ENCODE peak calls at places on chromosomes 2 and 18, in five cellular contexts. O is mucosa of descending colon, W is K562, H is Caco-2, T is ovary. I is an unnamed sample.

GRCh38 chr18:76860411-76860810 is 38.1 kb downstream of the ZNF236 start:
- DNase-seq in H (no peak), T (no peak), W (no peak), O (no peak), I (no peak)

GRCh38 chr2:58122540-58122939 is 75.9 kb downstream of the VRK2 start:
- DNase-seq in W (no peak), H (no peak), O (no peak), T (no peak), I (no peak)

GRCh38 chr2:27039426-27039825 is 6.7 kb downstream of the TMEM214 start:
- DNase-seq in T (no peak), O (no peak), H (no peak), W (no peak), I (no peak)

GRCh38 chr2:143205106-143205764 is 76.0 kb downstream of the ARHGAP15 start:
- DNase-seq in W (no peak), O (no peak), H (no peak), T (no peak), I (no peak)

GRCh38 chr2:207041279-207041678 is 102.0 kb downstream of the CPO start:
- DNase-seq in T (no peak), O (no peak), W (no peak), H (no peak), I (no peak)

GRCh38 chr2:202449344-202449743 is 73.2 kb downstream of the BMPR2 start:
- DNase-seq in H (no peak), O (no peak), T (no peak), W (no peak), I (no peak)

GRCh38 chr2:188159484-188159883 is 132.2 kb upstream of the GULP1 start:
- DNase-seq in H (no peak), T (no peak), O (no peak), W (no peak), I (no peak)

GRCh38 chr18:54946149-54946581 is 13.1 kb downstream of the CCDC68 start:
- DNase-seq in H (peak), T (no peak), O (peak), W (peak), I (no peak)

GRCh38 chr2:42601076-42601475 is 32.6 kb downstream of the MTA3 start:
- DNase-seq in W (no peak), H (no peak), T (no peak), O (no peak), I (no peak)

GRCh38 chr2:156573710-156574109 is 137.5 kb downstream of the GPD2 start:
- DNase-seq in T (no peak), H (no peak), O (no peak), W (no peak), I (no peak)

GRCh38 chr18:28905509-28905908 is 728.6 kb upstream of the CDH2 start:
- DNase-seq in O (no peak), T (no peak), W (no peak), H (no peak), I (no peak)

GRCh38 chr2:128584296-128584900 is 265.7 kb upstream of the HS6ST1 start:
- DNase-seq in H (no peak), O (no peak), T (no peak), W (no peak), I (no peak)

GRCh38 chr2:71595549-71595948 is 142.2 kb downstream of the DYSF start:
- DNase-seq in T (no peak), H (no peak), O (no peak), W (no peak), I (no peak)

GRCh38 chr2:205464681-205465080 is 217.6 kb upstream of the NRP2 start:
- DNase-seq in O (no peak), H (no peak), T (no peak), W (no peak), I (no peak)

GRCh38 chr2:109582928-109583895 is 30.6 kb downstream of the SEPTIN10 start:
- DNase-seq in H (no peak), W (no peak), O (no peak), T (no peak), I (no peak)

GRCh38 chr2:137009953-137010352 is 244.6 kb downstream of the THSD7B start:
- DNase-seq in T (no peak), W (no peak), H (no peak), O (no peak), I (no peak)

GRCh38 chr18:9814431-9814830 is 71.3 kb upstream of the TXNDC2 start:
- DNase-seq in O (no peak), W (no peak), H (no peak), T (no peak), I (no peak)

GRCh38 chr2:18749912-18750526 is 160.7 kb upstream of the NT5C1B start:
- DNase-seq in O (no peak), T (peak), W (peak), H (peak), I (no peak)

GRCh38 chr2:112433932-112434730 is 686 bp upstream of the RGPD8 start:
- DNase-seq in W (no peak), T (no peak), O (no peak), H (no peak), I (no peak)

GRCh38 chr18:52813637-52814416 is 473.8 kb downstream of the DCC start:
- DNase-seq in O (no peak), T (no peak), H (no peak), W (no peak), I (no peak)

GRCh38 chr2:17615728-17616351 is 75.3 kb downstream of the VSNL1 start:
- DNase-seq in H (no peak), O (no peak), T (no peak), W (no peak), I (no peak)

GRCh38 chr18:36786686-36787085 is 42.1 kb downstream of the TPGS2 start:
- DNase-seq in W (no peak), H (peak), O (no peak), T (peak), I (no peak)

GRCh38 chr2:201129044-201129505 is 13.1 kb downstream of the CFLAR start:
- DNase-seq in O (no peak), W (no peak), T (no peak), H (peak), I (no peak)

GRCh38 chr2:85607268-85608215 is 4.3 kb downstream of the C2orf68 start:
- DNase-seq in W (no peak), H (no peak), T (no peak), O (no peak), I (no peak)

GRCh38 chr2:74991977-74992376 is 33.5 kb downstream of the POLE4 start:
- DNase-seq in T (no peak), H (no peak), W (no peak), O (no peak), I (no peak)

GRCh38 chr18:34540897-34541296 is 169.2 kb upstream of the DTNA start:
- DNase-seq in H (no peak), T (no peak), W (no peak), O (no peak), I (no peak)

GRCh38 chr2:12326449-12327190 is 390.1 kb upstream of the TRIB2 start:
- DNase-seq in W (no peak), O (no peak), T (no peak), H (no peak), I (peak)

GRCh38 chr2:215417400-215417951 is 18.4 kb downstream of the FN1 start:
- DNase-seq in T (no peak), W (no peak), O (no peak), H (peak), I (no peak)

GRCh38 chr2:122341007-122341406 is 585.6 kb downstream of the TSN start:
- DNase-seq in T (no peak), W (no peak), O (no peak), H (no peak), I (no peak)

GRCh38 chr18:36075862-36076587 is 8.7 kb upstream of the RPRD1A start:
- DNase-seq in W (no peak), O (no peak), H (no peak), T (no peak), I (no peak)

GRCh38 chr2:202072226-202072625 is 829 bp upstream of the KIAA2012 start:
- DNase-seq in H (peak), W (peak), T (no peak), O (no peak), I (no peak)

GRCh38 chr2:221075203-221075602 is 496.9 kb downstream of the EPHA4 start:
- DNase-seq in W (no peak), T (no peak), O (no peak), H (no peak), I (no peak)

GRCh38 chr2:33848486-33848885 is 249.4 kb upstream of the FAM98A start:
- DNase-seq in W (no peak), O (no peak), T (no peak), H (no peak), I (no peak)

GRCh38 chr2:237291138-237291792 is 122.7 kb downstream of the COL6A3 start:
- DNase-seq in H (peak), O (peak), T (peak), W (no peak), I (peak)

GRCh38 chr2:55112229-55113016 is 62.2 kb upstream of the RTN4 start:
- DNase-seq in H (no peak), O (peak), T (peak), W (peak), I (no peak)

GRCh38 chr18:14976736-14977430 is 228.9 kb downstream of the ANKRD30B start:
- DNase-seq in W (no peak), T (no peak), O (no peak), H (no peak), I (no peak)

GRCh38 chr2:144331652-144332355 is 188.1 kb downstream of the ZEB2 start:
- DNase-seq in T (peak), W (peak), H (no peak), O (peak), I (no peak)

DNA sequence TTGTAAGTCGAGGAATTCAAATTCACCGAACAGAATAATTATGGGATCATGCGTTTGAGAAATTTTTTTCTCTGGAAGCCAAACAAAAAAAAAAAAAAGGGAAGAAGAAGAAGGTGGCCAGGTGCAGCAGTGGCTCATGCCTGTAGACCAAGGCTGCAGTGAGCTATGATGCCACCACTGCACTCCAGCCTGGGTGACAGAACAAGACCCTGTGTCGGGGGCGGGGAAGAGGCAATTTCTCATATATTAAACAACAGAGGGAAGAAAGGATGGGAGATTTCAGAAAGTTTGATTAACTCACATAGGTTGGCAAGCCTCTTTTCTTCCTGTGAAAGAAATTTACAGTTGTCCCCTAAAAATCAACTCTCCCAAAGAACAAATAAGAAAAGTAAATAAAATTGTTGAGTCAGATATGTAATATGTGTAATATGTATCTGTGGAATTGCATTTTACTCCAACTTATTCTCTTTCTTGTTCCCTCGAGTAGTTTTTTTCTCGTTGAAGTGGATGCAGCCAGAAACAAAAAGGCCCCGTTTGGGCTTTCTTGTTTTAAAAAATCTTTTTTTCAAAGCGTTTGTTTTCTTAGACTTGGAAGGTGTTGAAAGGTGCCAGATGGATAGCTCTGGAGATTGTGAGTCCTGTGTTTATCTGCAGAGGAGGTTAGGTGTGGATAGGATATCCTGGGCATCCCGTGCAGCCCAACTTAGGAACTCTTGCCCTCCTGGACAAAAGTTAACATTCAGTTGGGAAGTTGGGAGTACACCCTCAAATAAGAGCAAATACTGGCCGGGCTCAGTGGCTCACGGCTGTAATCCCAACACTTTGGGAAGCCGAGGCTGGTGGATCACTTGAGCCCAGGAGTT is 25.4 kb upstream of the FMNL2 start:
- DNase-seq in H (no peak), O (no peak), T (no peak), W (no peak), I (no peak)
- H3K4me3 ChIP-seq in H (no peak), O (no peak), T (no peak), W (no peak), I (no peak)

GRCh38 chr18:58129019-58129374 is 85.0 kb downstream of the NEDD4L start:
- DNase-seq in O (peak), H (no peak), W (no peak), T (no peak), I (no peak)

GRCh38 chr18:58125183-58125582 is 81.2 kb downstream of the NEDD4L start:
- DNase-seq in H (no peak), W (peak), T (no peak), O (no peak), I (no peak)

GRCh38 chr18:58124475-58124874 is 80.4 kb downstream of the NEDD4L start:
- DNase-seq in T (no peak), O (no peak), H (no peak), W (no peak), I (no peak)

GRCh38 chr18:58125756-58126155 is 81.7 kb downstream of the NEDD4L start:
- DNase-seq in W (no peak), H (no peak), O (no peak), T (no peak), I (no peak)

DNA sequence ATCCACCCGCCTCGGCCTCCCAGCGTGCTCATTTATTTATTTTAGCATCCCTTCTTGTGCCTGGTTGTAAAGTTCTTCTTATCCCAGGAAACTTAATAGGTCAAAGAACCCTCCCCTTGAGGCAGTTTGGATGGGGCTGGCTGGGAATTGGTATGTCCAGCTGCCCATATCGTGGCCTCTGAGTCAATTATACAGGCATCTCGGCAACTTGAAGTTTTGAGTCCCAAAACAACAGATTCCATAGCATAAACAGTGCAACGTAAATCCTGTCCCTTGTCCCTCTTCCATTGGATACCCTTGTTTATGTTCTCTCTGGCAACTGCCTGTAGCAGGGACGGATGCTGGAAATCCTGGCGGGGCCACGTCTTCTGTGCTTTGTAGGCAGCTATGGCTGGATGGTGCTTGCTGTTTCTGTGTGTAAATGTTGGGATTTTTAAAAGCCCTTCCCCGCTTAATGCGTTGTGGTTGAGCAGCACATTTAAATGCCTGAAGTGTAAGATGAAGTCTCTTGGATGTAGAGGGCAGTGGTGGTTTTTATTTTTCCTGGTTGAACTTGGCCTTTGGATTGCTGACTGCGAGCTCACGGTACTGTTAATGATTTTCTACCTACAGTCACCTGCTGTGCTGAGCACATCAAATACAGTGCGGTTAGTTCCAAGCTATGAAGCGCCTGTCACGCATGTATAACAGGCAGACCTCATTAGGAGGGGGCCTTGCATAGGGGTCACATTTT is 84.4 kb downstream of the NEDD4L start:
- DNase-seq in O (no peak), H (no peak), W (no peak), T (no peak), I (no peak)
- TF ChIP-seq CTCF in O (no peak), H (no peak), W (no peak), T (no peak), I (peak)

DNA sequence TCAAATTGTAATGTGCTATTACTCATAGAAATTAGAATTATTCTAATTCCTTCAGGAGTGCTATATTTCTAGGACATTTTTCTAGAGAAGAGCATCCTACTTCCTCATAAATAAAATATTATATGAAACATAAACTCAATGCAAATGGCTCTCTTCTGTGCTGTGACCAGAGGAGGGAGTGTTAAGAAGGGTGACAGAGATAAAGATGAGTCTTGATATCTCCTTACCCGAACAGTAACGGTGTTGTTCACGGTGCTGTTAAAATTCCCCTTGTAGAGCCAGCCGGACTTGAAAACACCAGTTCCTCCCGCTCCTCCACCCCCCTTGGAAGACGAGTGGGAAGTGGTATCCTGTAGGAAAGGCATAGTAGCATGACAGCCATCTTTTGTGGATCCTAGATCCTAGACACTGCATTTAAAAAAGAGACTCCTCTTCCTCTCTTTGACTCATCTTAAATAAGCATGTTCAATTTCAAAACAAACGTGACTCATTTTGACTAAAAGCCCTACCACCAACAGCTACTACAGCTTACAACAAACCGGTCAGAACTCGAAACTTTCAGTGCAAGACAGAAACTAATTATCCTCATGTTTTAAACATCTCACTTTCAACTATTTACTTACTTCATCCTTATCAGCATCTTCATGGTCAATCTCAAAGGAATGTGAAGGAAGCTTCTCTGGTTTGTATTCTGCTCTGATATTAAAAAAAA is 156.3 kb downstream of the DOCK10 start:
- DNase-seq in W (no peak), O (no peak), H (no peak), T (no peak), I (no peak)
- H3K4me3 ChIP-seq in W (no peak), O (no peak), H (no peak), T (no peak), I (no peak)

DNA sequence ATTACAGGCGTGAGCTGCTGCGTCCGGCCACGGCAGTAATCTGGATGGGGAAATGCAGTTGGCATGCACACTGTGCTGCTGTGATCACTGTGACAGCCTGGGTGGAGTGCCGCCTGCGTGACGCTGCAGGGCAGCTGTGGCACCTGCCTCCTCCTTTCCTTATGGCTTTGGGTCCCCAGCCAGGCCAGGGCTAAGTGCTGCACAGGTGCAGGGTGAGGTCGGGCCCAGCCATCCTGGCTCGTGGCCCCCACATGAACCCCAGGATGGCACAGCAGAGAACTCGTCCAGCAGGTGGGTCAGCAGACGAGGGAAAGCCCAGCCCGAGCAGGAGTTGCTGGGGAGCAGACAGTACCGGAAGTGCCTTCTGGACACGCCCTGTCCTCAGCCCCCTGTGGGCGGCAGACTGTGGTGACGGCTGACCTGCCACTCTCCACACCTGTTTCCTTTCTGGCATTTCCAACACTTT is 17.1 kb downstream of the HS1BP3 start:
- DNase-seq in T (no peak), W (peak), O (peak), H (no peak), I (no peak)
- TF ChIP-seq CTCF in T (no peak), W (no peak), O (no peak), H (no peak), I (no peak)

GRCh38 chr2:46135230-46135555 is 162.0 kb upstream of the EPAS1 start:
- DNase-seq in O (no peak), T (no peak), W (no peak), H (no peak), I (no peak)

GRCh38 chr2:46134531-46135229 is 162.5 kb upstream of the EPAS1 start:
- DNase-seq in T (peak), H (no peak), O (no peak), W (peak), I (peak)

GRCh38 chr2:46136953-46137352 is 160.3 kb upstream of the EPAS1 start:
- DNase-seq in T (no peak), H (no peak), O (no peak), W (no peak), I (no peak)

GRCh38 chr2:46136481-46136880 is 160.7 kb upstream of the EPAS1 start:
- DNase-seq in H (no peak), W (no peak), O (no peak), T (no peak), I (no peak)

GRCh38 chr2:46135936-46136335 is 161.3 kb upstream of the EPAS1 start:
- DNase-seq in H (no peak), W (no peak), O (no peak), T (no peak), I (no peak)
- H3K4me3 ChIP-seq in H (no peak), W (no peak), O (no peak), T (no peak), I (no peak)

GRCh38 chr18:24991661-24992060 is 360.3 kb downstream of the ZNF521 start:
- DNase-seq in H (no peak), W (no peak), O (no peak), T (no peak), I (no peak)

GRCh38 chr18:24990548-24991219 is 361.3 kb downstream of the ZNF521 start:
- DNase-seq in H (no peak), O (no peak), T (no peak), W (no peak), I (no peak)

GRCh38 chr18:24989760-24990547 is 362.0 kb downstream of the ZNF521 start:
- DNase-seq in W (no peak), T (no peak), H (no peak), O (no peak), I (no peak)

GRCh38 chr18:24991220-24991575 is 360.8 kb downstream of the ZNF521 start:
- DNase-seq in O (no peak), W (no peak), T (no peak), H (no peak), I (no peak)

DNA sequence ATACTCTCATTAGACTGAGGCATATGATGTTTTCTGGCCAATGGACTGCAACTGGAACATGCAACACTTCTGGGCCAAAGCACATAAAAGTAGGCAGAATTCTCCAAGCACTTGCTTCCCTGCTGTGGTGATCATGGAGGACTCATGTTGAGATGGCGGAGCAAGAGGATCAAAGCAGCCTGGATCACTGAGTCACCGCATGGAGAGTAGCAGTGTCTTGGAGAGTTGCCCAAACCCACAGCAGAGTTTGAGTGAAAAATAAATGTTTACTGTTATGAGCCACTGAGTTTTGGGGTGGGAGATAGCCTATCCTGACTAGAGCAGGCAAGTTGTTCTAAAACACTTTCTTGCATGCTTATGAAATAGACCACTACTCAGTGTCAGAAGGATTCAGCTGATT is 359.5 kb downstream of the ZNF521 start:
- DNase-seq in O (no peak), T (no peak), W (no peak), H (no peak), I (no peak)
- TF ChIP-seq CTCF in O (no peak), T (no peak), W (no peak), H (no peak), I (no peak)